ENCODE peak calls at places on chromosome 14, in five cellular contexts. B, E, M, S and Y are unnamed samples.

GRCh38 chr14:92471919-92472318 is 41.7 kb upstream of the RIN3 start:
- DNase-seq in B (peak), E (peak), M (no peak), S (peak), Y (peak)

GRCh38 chr14:70754989-70755388 is 54.3 kb downstream of the MAP3K9 start:
- DNase-seq in B (no peak), E (no peak), M (no peak), S (peak), Y (no peak)

GRCh38 chr14:54728700-54729527 is 162.0 kb downstream of the SAMD4A start:
- DNase-seq in B (no peak), E (no peak), M (no peak), S (no peak), Y (no peak)

GRCh38 chr14:51554953-51555352 is 96.8 kb upstream of the FRMD6 start:
- DNase-seq in B (no peak), E (peak), M (no peak), S (peak), Y (no peak)

GRCh38 chr14:89265229-89265628 is 151.8 kb downstream of the FOXN3 start:
- DNase-seq in B (no peak), E (no peak), M (no peak), S (no peak), Y (no peak)

GRCh38 chr14:103782376-103782775 is 65.0 kb downstream of the PPP1R13B start:
- DNase-seq in B (no peak), E (no peak), M (no peak), S (no peak), Y (no peak)

GRCh38 chr14:31717294-31718085 is 156.3 kb downstream of the NUBPL start:
- DNase-seq in B (no peak), E (no peak), M (no peak), S (no peak), Y (no peak)

GRCh38 chr14:31543969-31544799 is 17.0 kb upstream of the NUBPL start:
- DNase-seq in B (no peak), E (peak), M (no peak), S (peak), Y (no peak)

GRCh38 chr14:53180272-53181221 is 27.4 kb upstream of the DDHD1 start:
- DNase-seq in B (no peak), E (no peak), M (no peak), S (peak), Y (no peak)

GRCh38 chr14:103530390-103530789 is 1.4 kb downstream of the TRMT61A start:
- DNase-seq in B (no peak), E (no peak), M (peak), S (no peak), Y (no peak)

GRCh38 chr14:24367506-24368214 is at the start of gene NFATC4:
- DNase-seq in B (peak), E (peak), M (no peak), S (peak), Y (peak)

GRCh38 chr14:59490756-59491155 is 6.4 kb downstream of the JKAMP start:
- DNase-seq in B (no peak), E (no peak), M (no peak), S (no peak), Y (no peak)

GRCh38 chr14:83744901-83745300 is 1785.0 kb upstream of the FLRT2 start:
- DNase-seq in B (no peak), E (no peak), M (no peak), S (no peak), Y (no peak)

GRCh38 chr14:103247169-103247606 is 86.8 kb upstream of the EIF5 start:
- DNase-seq in B (no peak), E (no peak), M (no peak), S (no peak), Y (no peak)

DNA sequence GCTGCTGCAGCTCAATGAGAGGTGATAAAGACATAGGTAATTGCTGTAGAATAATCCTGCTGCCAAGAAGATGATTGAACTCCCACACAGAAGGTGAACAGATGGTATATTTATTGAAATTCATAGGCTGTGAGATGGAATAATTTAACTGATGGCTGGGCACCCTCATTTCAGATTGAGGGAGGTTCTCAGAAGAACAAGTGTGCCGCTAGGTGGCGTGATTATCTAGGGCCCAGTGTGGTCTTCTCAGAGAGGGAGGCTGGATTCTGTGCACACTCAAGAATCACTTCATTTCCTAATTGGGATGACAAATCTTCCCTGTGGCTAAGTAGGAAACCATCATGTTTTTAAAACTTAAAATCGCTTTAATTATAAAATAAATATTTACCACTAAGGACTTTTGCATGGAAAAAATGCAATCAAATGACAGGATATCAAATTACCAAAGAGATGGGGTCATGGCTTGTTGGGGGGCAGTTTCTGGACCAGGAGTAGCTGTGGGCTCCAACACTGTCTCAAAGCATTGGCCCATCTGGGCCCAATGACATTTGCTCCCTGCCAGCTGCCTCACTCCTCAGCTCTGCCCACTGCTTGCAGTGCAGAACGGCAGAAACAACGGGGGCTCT is 132.3 kb downstream of the SNAPC1 start:
- DNase-seq in B (peak), E (peak), M (peak), S (peak), Y (peak)
- TF ChIP-seq CTCF in B (peak), E (peak), M (peak), S (peak), Y (peak)

DNA sequence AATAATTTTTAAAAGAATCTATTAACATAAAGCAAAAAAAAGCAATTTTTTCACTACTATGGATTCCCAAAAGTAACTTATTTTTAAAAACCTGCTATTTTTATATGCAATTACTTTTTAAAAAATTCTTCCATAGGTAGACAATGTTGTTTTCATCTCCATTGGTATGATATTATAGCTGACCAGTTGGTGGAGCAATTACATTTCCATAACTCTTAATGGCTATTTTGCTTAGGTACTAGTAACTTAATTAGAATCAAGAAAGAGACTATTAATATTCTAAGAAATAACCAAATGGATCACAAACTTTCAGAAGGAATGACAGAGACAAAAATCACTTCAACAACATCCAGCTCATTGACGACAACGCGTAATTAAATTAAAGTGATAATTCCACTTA is 64.7 kb upstream of the PTCSC3 start:
- DNase-seq in B (no peak), E (no peak), M (no peak), S (no peak), Y (no peak)
- TF ChIP-seq CTCF in B (no peak), E (peak), M (no peak), S (no peak), Y (no peak)

GRCh38 chr14:96501746-96502620 is at the start of gene PAPOLA:
- DNase-seq in B (peak), E (peak), M (peak), S (peak), Y (peak)
- TF ChIP-seq CTCF in B (no peak), E (peak), M (peak), S (peak), Y (no peak)

GRCh38 chr14:99606359-99606758 is 2.4 kb upstream of the CCDC85C start:
- DNase-seq in B (no peak), E (no peak), M (no peak), S (no peak), Y (no peak)

GRCh38 chr14:99603965-99604765 is at the start of gene CCDC85C:
- DNase-seq in B (peak), E (peak), M (peak), S (peak), Y (peak)

GRCh38 chr14:99603471-99603933 is 505 bp downstream of the CCDC85C start:
- DNase-seq in B (peak), E (peak), M (peak), S (peak), Y (no peak)

GRCh38 chr14:99605299-99605961 is 1.4 kb upstream of the CCDC85C start:
- DNase-seq in B (peak), E (peak), M (peak), S (peak), Y (peak)

GRCh38 chr14:99604766-99605298 is 825 bp upstream of the CCDC85C start:
- DNase-seq in B (no peak), E (no peak), M (peak), S (peak), Y (no peak)
- TF ChIP-seq CTCF in B (no peak), E (peak), M (no peak), S (no peak), Y (no peak)

GRCh38 chr14:75428230-75429104 is 645 bp downstream of the JDP2 start:
- DNase-seq in B (peak), E (no peak), M (peak), S (no peak), Y (no peak)

GRCh38 chr14:75426332-75427125 is 1.3 kb upstream of the JDP2 start:
- DNase-seq in B (no peak), E (no peak), M (no peak), S (no peak), Y (no peak)

GRCh38 chr14:75427482-75428229 is at the start of gene JDP2:
- DNase-seq in B (peak), E (peak), M (peak), S (peak), Y (peak)

GRCh38 chr14:75425443-75425842 is 2.4 kb upstream of the JDP2 start:
- DNase-seq in B (no peak), E (no peak), M (no peak), S (no peak), Y (no peak)

DNA sequence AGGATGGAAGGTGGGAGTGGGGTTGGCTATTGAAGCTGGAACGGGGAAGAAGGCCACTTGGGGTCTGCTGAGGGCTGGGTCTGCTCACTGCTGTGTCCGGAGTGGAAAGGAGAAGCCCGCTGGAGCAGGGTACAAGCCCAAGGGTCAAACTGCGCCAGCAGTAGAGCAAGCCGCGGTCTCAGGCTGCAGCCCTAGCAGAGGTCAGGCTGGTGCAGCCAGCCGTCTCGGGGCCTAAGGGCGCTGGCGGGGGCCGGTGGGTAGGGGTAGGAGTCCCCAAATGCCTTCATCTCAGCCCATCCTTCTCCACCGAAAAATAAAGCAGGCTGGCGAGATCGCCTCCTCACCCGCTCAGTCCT is 718 bp upstream of the JDP2 start:
- DNase-seq in B (no peak), E (no peak), M (peak), S (no peak), Y (no peak)
- TF ChIP-seq CTCF in B (no peak), E (no peak), M (no peak), S (no peak), Y (no peak)

DNA sequence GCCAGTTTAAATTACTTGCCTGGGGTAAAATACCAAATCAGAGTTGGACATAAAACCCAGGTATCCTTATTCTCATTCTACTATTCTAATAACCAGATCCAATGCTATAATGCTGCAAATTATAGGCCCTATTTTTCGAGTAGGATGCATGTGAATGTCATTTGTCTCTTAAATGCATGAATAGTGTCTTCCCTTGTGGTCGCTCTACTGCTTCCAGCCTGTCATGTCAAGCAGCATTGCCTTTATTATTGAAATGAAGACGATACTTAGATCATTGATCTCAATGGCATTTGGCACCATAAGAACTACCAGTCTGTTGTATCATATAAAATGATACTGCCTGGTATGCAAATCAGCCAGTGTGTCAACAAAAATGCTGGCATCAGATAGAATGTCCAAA is 649.1 kb downstream of the DIO2 start:
- DNase-seq in B (no peak), E (no peak), M (no peak), S (no peak), Y (no peak)
- TF ChIP-seq CTCF in B (no peak), E (no peak), M (no peak), S (no peak), Y (no peak)

GRCh38 chr14:100404419-100404818 is 81.3 kb downstream of the SLC25A47 start:
- DNase-seq in B (no peak), E (no peak), M (no peak), S (no peak), Y (no peak)

GRCh38 chr14:100408350-100409015 is 85.3 kb downstream of the SLC25A47 start:
- DNase-seq in B (no peak), E (no peak), M (no peak), S (peak), Y (no peak)

GRCh38 chr14:100407376-100408102 is 84.4 kb downstream of the SLC25A47 start:
- DNase-seq in B (no peak), E (no peak), M (no peak), S (no peak), Y (no peak)

GRCh38 chr14:100405752-100406455 is 82.8 kb downstream of the SLC25A47 start:
- DNase-seq in B (no peak), E (no peak), M (no peak), S (no peak), Y (no peak)

DNA sequence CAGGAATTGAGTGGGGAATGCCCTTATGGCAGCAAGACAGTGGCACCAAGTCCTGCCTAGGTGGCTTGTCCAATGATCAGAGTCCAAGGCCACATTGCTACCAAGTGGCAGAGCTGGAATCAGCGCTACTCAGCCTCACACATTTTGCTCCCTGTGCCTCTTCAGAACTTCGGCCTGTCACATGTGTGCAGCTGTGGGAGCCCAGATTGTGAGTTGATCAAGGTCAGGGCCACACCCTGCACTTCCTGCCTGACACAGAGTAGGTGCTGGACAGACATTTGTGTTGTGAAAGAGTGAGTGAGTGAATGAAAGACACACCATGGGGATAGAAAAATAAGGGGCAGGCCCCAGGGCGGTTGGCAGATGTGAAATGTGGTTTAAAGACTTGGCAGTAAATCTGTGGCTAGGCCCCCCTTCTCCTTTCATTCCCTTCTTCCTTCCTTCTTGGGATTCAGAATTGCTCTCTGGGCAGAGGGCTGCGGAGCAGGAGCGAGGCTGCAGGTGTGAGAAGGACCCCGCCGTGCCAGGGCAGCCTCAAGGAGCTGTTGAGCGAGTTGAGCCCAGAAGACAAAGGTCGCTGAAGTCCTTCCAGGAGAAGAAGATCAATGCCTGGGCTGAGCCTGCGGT is 83.5 kb downstream of the SLC25A47 start:
- DNase-seq in B (no peak), E (no peak), M (peak), S (peak), Y (no peak)
- TF ChIP-seq CTCF in B (no peak), E (no peak), M (no peak), S (no peak), Y (no peak)

DNA sequence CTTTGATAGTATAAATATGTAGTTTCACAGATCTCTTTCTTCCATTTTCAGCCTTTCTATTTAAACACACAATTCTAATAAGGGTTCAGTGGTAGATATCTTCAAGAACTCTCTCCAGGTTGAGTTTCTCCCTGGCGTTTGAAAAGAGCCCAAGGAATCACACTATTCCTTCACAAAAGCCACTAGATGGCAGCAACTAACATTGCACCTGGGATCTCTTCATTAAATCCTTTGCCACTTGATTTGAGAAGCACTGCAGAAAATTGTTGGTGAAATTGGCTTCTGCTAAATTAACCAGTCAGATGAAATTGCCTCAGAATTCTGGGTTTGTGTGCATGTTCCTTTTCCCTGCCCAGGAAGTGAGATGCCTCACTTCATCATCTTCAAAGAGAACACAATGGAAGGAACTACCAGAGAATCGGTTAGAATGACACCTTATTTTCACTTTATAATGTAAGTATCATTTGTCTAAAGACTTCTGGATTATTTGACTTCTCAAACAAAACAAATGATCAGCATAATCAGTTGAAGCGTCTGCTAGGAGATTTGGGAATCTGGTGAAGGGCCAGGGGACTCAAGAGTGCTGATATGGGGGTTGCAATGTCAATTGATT is 6.8 kb downstream of the CCDC198 start:
- DNase-seq in B (no peak), E (peak), M (no peak), S (peak), Y (peak)
- TF ChIP-seq CTCF in B (peak), E (peak), M (peak), S (peak), Y (peak)

DNA sequence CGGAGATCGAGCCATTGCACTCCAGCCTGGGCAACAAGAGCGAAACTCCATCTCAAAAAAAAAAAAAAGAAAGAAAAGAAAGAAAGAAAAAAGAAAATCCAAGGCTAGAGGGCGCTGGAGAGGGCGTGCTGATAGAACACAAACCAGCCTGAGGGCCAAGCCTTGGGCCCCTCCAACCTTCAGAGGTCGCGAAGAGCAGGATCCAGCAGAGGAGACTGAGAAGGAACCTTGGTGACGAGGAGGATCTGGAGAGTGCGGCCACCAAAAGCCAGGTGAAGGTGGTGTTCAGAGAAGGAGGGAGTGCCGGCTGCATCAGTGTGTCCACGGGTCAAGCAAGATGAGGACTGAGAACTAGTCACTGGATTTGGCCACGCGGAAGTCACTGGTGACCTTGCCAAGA is 4.1 kb upstream of the DYNC1H1 start:
- DNase-seq in B (no peak), E (no peak), M (peak), S (no peak), Y (no peak)
- TF ChIP-seq CTCF in B (no peak), E (peak), M (no peak), S (peak), Y (peak)

GRCh38 chr14:34632451-34632850 is 2.5 kb upstream of the SNX6 start:
- DNase-seq in B (no peak), E (no peak), M (no peak), S (no peak), Y (no peak)
- TF ChIP-seq CTCF in B (no peak), E (no peak), M (no peak), S (no peak), Y (no peak)